ENCODE peak calls at places on chromosome 7, in nine cellular contexts. S is choroid plexus epithelial cell, B is fibroblast of lung, O is left lung, H is endothelial cell, L is progenitor cell of endocrine pancreas, Z is brain microvascular endothelial cell, Y is esophagus squamous epithelium, J is Calu3. P is an unnamed sample.

GRCh38 chr7:101882595-101883564 is 65.5 kb downstream of the CUX1 start:
- DNase-seq in S (peak), B (peak), O (no peak), H (peak), L (no peak), Z (peak), Y (no peak), J (peak), P (no peak)

GRCh38 chr7:130999926-131000325 is 265.9 kb upstream of the KLF14 start:
- DNase-seq in S (no peak), B (no peak), O (no peak), H (no peak), L (no peak), Z (no peak), Y (no peak), J (no peak), P (no peak)

GRCh38 chr7:146319625-146320024 is 203.0 kb downstream of the CNTNAP2 start:
- DNase-seq in S (no peak), B (no peak), O (no peak), H (no peak), L (no peak), Z (no peak), Y (no peak), J (no peak), P (no peak)

GRCh38 chr7:150997075-150997511 is 6.3 kb downstream of the NOS3 start:
- DNase-seq in S (no peak), B (no peak), O (no peak), H (no peak), L (no peak), Z (no peak), Y (no peak), J (no peak), P (no peak)

GRCh38 chr7:74674166-74674565 is 16.6 kb downstream of the GTF2I start:
- DNase-seq in S (no peak), B (no peak), O (no peak), H (no peak), L (no peak), Z (no peak), Y (no peak), J (no peak), P (no peak)

GRCh38 chr7:69889338-69890080 is 291.2 kb downstream of the AUTS2 start:
- DNase-seq in S (no peak), B (no peak), O (no peak), H (no peak), L (no peak), Z (no peak), Y (no peak), J (no peak), P (no peak)

GRCh38 chr7:149669121-149669818 is 104.1 kb downstream of the ZNF467 start:
- DNase-seq in S (peak), B (peak), O (no peak), H (no peak), L (no peak), Z (no peak), Y (no peak), J (no peak), P (no peak)

GRCh38 chr7:140501941-140502340 is 22.6 kb upstream of the MKRN1 start:
- DNase-seq in S (no peak), B (no peak), O (no peak), H (no peak), L (no peak), Z (no peak), Y (no peak), J (no peak), P (no peak)

GRCh38 chr7:84484502-84485079 is 290.0 kb upstream of the SEMA3A start:
- DNase-seq in S (no peak), B (no peak), O (no peak), H (no peak), L (no peak), Z (no peak), Y (no peak), J (no peak), P (no peak)

GRCh38 chr7:102883098-102883860 is 29.5 kb upstream of the LRRC17 start:
- DNase-seq in S (peak), B (peak), O (no peak), H (no peak), L (no peak), Z (no peak), Y (no peak), J (no peak), P (no peak)

GRCh38 chr7:142477079-142477651 is 219.3 kb upstream of the PRSS58 start:
- DNase-seq in S (peak), B (peak), O (no peak), H (no peak), L (no peak), Z (peak), Y (no peak), J (no peak), P (no peak)

GRCh38 chr7:73967832-73968295 is 60.1 kb upstream of the ELN start:
- DNase-seq in S (no peak), B (no peak), O (no peak), H (no peak), L (no peak), Z (no peak), Y (no peak), J (no peak), P (no peak)

DNA sequence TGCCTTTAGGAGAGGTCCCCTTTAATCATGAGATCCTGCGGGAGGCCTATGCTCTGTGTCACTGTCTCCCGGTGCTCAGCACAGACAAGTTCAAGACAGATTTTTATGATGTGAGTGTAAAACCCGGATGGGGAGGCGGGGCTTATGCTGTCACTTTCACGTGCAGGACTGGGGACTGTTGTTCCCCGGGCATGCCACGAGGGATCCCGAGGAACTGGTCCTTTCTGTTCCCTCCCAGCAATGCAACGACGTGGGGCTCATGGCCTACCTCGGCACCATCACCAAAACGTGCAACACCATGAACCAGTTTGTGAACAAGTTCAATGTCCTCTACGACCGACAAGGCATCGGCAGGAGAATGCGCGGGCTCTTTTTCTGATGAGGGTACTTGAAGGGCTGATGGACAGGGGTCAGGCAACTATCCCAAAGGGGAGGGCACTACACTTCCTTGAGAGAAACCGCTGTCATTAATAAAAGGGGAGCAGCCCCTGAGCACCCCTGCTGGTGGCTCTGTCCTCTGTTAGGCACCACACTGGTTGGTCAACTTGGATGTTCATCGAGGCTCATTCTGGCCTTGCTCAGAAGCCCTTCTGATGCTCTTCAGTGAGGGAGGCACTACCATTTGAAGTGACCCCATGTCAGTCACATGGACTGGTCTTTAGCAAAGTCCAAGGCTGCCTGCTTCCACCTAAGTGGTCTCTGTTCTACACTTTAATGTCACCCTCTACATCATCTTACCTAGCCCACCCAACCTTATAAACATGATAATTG is 2.8 kb downstream of the COPS6 start:
- DNase-seq in S (no peak), B (no peak), O (no peak), H (no peak), L (no peak), Z (peak), Y (no peak), J (no peak), P (no peak)
- TF ChIP-seq CTCF in S (peak), B (peak), O (no peak), H (no peak), L (no peak), Z (peak), Y (no peak), J (no peak), P (no peak)

GRCh38 chr7:43653891-43654504 is 71.1 kb downstream of the STK17A start:
- DNase-seq in S (peak), B (no peak), O (no peak), H (no peak), L (no peak), Z (no peak), Y (no peak), J (no peak), P (no peak)
- TF ChIP-seq CTCF in S (no peak), B (no peak), O (no peak), H (no peak), L (no peak), Z (no peak), Y (no peak), J (no peak), P (no peak)

GRCh38 chr7:1709900-1710299 is 39.8 kb downstream of the ELFN1 start:
- DNase-seq in S (peak), B (no peak), O (no peak), H (no peak), L (no peak), Z (no peak), Y (no peak), J (no peak), P (no peak)
- TF ChIP-seq CTCF in S (peak), B (peak), O (no peak), H (peak), L (peak), Z (peak), Y (no peak), J (peak), P (no peak)

DNA sequence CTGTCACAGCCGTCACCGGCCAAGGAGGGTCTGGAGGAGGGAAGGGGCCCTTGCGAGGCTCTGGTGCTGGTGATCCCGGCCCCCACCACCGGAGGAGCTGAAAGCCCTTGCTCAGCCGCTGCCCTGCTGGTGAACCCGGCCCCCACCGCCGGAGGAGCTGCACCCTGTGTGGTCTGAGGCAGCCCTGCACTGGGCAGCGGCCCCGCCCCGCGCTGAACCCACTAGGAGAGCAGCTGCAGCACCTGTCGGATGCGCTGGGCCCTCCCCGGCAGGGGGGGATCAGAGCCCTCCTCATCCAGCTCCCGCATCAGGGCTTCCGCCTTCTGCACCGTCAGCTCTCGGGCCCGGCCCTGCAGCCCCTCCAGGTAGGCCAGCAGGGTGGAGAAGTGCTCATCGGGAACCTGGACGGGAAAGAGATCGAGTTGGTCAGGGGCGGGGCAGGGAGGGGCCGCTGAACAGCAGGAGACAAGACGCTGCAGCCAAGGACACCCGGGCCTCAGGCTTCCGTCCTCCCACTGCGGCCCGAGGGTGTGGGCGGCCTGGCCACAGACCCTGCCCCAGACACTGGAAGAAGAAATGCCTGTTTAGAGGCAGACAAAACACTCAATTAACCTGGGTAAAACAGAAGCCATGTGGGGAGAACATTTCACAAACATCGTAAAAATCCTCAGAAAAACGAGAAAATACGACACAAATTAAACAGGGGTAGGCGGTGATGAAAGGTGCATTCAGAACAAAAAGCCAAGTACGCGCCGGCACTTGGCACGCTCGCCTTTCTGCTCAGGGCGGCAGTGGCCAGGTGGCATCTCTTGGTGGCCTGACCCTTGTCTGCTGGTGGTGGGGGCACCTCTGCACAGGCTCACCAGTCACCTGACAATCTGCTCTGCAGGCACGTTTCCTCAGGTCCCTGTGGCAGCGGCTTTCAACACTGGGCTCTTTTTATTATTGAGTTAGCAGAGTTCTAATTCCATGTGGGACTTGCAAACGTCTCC is 14.7 kb downstream of the CYP2W1 start:
- DNase-seq in S (no peak), B (no peak), O (peak), H (no peak), L (no peak), Z (no peak), Y (no peak), J (no peak), P (no peak)
- TF ChIP-seq CTCF in S (peak), B (no peak), O (no peak), H (peak), L (no peak), Z (no peak), Y (no peak), J (no peak), P (no peak)

DNA sequence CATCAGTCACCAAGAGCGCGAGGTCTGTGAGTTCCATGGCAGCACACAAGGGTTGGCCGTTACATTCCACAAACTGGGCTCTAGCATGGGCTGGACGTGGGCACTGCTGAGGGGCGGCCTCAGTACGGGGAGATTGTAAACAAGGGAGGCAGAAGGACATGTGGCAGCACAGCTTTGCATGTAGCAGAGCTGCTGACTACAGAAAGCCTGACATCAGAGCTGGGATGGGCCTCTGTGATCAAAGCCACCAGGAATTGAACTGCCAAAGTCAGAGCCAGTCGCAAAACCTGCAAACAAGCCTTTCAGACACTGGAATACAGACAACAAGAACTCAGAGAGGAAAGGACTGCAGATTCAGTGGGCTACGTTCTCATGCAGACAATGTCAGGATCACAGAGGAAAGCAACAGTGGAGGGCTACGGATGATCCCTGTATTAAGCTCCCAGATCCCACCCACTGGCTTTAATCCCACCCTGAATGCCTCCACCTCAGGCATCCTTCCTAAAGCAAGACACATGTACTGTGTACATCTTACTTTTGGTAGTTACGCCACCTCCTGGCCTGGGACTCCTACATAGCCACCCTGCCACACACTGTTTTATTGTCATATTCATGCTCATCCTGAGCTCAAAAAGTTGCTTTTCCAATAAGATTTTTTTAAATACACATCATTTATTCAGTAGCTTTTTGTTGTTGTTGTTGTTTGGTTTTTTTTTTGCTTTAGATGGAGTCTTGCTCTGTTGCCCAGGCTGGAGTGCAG is 291.1 kb upstream of the IMMP2L start:
- DNase-seq in S (peak), B (no peak), O (no peak), H (no peak), L (no peak), Z (no peak), Y (no peak), J (no peak), P (no peak)
- TF ChIP-seq CTCF in S (peak), B (peak), O (no peak), H (no peak), L (peak), Z (peak), Y (peak), J (no peak), P (no peak)

DNA sequence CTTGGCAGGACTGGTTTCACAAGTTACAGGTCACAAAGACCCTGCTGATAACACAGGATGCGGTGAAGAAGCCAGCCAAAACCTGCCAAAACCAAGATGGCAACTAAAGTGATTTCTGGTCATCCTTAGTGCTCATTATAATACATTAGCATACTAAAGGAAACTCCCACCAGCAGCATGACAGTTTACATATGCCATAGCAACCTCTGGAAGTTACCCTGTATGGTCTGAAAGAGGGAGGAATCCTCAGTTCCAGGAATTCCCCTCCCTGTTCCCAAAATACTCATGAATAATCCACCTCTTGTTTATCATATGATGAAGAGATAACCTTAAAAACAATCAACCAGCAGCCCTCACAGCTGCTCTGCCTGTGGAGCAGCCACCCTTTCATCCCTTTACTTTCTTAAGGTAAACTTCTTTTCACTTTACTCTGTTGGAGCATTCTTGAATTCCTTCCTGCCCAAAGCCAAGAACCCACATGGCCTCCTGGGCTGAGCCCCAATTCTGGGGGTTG is 21.9 kb downstream of the DPY19L1 start:
- DNase-seq in S (no peak), B (no peak), O (no peak), H (no peak), L (no peak), Z (no peak), Y (no peak), J (no peak), P (no peak)
- TF ChIP-seq CTCF in S (no peak), B (no peak), O (no peak), H (no peak), L (no peak), Z (no peak), Y (no peak), J (no peak), P (no peak)

DNA sequence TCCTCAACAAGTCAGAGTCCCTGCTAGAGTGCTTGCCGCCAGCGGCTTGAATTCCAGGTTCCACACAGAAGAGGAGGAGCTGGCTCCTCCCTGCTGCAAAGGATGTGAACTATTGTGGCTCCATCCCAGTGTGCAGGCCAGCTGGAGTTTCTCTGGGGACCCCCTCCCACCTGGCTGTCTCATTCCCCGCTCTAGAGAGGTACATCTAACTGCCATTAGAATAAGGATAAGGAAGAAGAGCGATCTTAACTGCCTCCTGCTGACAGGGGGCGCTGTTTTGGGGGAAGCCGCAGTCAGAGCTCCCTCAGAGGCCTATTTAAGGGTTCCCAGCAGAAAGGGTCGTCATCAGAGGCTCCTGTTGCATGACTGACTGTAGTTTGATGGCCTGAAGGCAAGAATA is 40.8 kb upstream of the HECW1 start:
- DNase-seq in S (peak), B (peak), O (no peak), H (peak), L (no peak), Z (no peak), Y (no peak), J (peak), P (no peak)
- TF ChIP-seq CTCF in S (peak), B (peak), O (no peak), H (peak), L (peak), Z (peak), Y (no peak), J (no peak), P (no peak)

P was measured in activated B cell treated with CpG ODN at 0.5 μM for 24 hours.